ENCODE peak calls at places on chromosomes 16 and 17, in five cellular contexts. One of them, this sample, is unnamed.
A peak's percentile ranks its signal among the peaks of the same experiment; 100 is the strongest.

GRCh38 chr16:66976746-66977145 is 11.6 kb upstream of the CES4A start:
- DNase-seq in OCI-LY7: no peak
- DNase-seq in fibroblast of lung: peak; percentile 24
- DNase-seq in neural progenitor cell: peak; percentile 13
- DNase-seq in H9: no peak
- DNase-seq in this sample: no peak

GRCh38 chr17:6107791-6108190 is 37.6 kb downstream of the WSCD1 start:
- DNase-seq in H9: no peak
- DNase-seq in fibroblast of lung: no peak
- DNase-seq in OCI-LY7: no peak
- DNase-seq in neural progenitor cell: no peak
- DNase-seq in this sample: no peak

GRCh38 chr17:83127431-83128160 is 48.2 kb downstream of the METRNL start:
- DNase-seq in H9: peak; percentile 21
- DNase-seq in fibroblast of lung: no peak
- DNase-seq in neural progenitor cell: no peak
- DNase-seq in OCI-LY7: no peak
- DNase-seq in this sample: no peak

GRCh38 chr16:66099261-66099660 is 267.2 kb upstream of the CDH5 start:
- DNase-seq in H9: no peak
- DNase-seq in OCI-LY7: no peak
- DNase-seq in neural progenitor cell: no peak
- DNase-seq in fibroblast of lung: no peak
- DNase-seq in this sample: no peak

GRCh38 chr17:17208013-17208412 is 1.9 kb upstream of the PLD6 start:
- DNase-seq in neural progenitor cell: no peak
- DNase-seq in fibroblast of lung: no peak
- DNase-seq in H9: no peak
- DNase-seq in OCI-LY7: no peak
- DNase-seq in this sample: no peak

GRCh38 chr16:86222965-86223551 is 287.3 kb upstream of the FOXF1 start:
- DNase-seq in OCI-LY7: no peak
- DNase-seq in neural progenitor cell: no peak
- DNase-seq in H9: no peak
- DNase-seq in fibroblast of lung: peak; percentile 99
- DNase-seq in this sample: peak; percentile 72

GRCh38 chr17:8991514-8992285 is 26.2 kb upstream of the PIK3R5 start:
- DNase-seq in neural progenitor cell: peak; percentile 89
- DNase-seq in OCI-LY7: peak; percentile 63
- DNase-seq in H9: peak; percentile 84
- DNase-seq in fibroblast of lung: peak; percentile 63
- DNase-seq in this sample: peak; percentile 63

GRCh38 chr16:81440888-81441663 is 3.5 kb upstream of the CMIP start:
- DNase-seq in H9: no peak
- DNase-seq in neural progenitor cell: no peak
- DNase-seq in fibroblast of lung: no peak
- DNase-seq in OCI-LY7: no peak
- DNase-seq in this sample: no peak

GRCh38 chr17:77634710-77635109 is 323.8 kb upstream of the TNRC6C start:
- DNase-seq in fibroblast of lung: no peak
- DNase-seq in neural progenitor cell: peak; percentile 33
- DNase-seq in H9: peak; percentile 25
- DNase-seq in OCI-LY7: peak; percentile 20
- DNase-seq in this sample: no peak

GRCh38 chr17:76811028-76811427 is 57.2 kb upstream of the MGAT5B start:
- DNase-seq in fibroblast of lung: no peak
- DNase-seq in OCI-LY7: no peak
- DNase-seq in H9: no peak
- DNase-seq in neural progenitor cell: no peak
- DNase-seq in this sample: no peak

DNA sequence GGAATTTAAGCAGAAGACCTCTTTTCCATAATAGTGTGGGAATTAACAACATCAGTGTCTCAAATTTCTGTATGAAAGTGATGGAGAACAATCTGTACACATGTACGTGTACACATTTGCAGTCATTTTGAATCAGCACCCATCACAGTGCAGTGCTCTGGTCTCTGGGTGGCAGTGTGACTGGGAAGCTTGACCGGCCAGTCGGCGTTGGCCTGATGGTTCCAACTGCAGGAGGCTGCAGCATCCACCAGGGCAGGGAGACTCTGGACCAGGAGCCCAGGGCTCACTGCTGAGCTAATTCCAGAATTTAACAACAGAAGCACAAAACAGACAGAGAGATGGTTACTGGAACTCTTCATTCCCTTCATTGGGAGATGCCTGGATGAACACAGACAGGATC is 17.9 kb downstream of the ZC3H18 start:
- DNase-seq in H9: no peak
- DNase-seq in fibroblast of lung: no peak
- DNase-seq in neural progenitor cell: no peak
- DNase-seq in OCI-LY7: no peak
- DNase-seq in this sample: no peak
- TF ChIP-seq CTCF in H9: no peak
- TF ChIP-seq CTCF in fibroblast of lung: no peak
- TF ChIP-seq CTCF in neural progenitor cell: no peak
- TF ChIP-seq CTCF in OCI-LY7: no peak
- TF ChIP-seq CTCF in this sample: no peak

GRCh38 chr17:64496348-64496785 is 487 bp downstream of the POLG2 start:
- DNase-seq in H9: no peak
- DNase-seq in OCI-LY7: peak; percentile 13
- DNase-seq in neural progenitor cell: no peak
- DNase-seq in fibroblast of lung: no peak
- DNase-seq in this sample: peak; percentile 25
- H3K79me2 ChIP-seq in H9: peaks cover 6% of the 10 kb centered on the region
- H3K79me2 ChIP-seq in OCI-LY7: peaks cover 78% of the 10 kb centered on the region
- H3K79me2 ChIP-seq in neural progenitor cell: peaks cover 60% of the 10 kb centered on the region
- H3K79me2 ChIP-seq in fibroblast of lung: peaks cover 29% of the 10 kb centered on the region
- H3K79me2 ChIP-seq in this sample: peaks cover 53% of the 10 kb centered on the region

GRCh38 chr16:75263291-75263962 is 12.0 kb upstream of the BCAR1 start:
- DNase-seq in OCI-LY7: no peak
- DNase-seq in H9: peak; percentile 27
- DNase-seq in fibroblast of lung: no peak
- DNase-seq in neural progenitor cell: no peak
- DNase-seq in this sample: no peak

GRCh38 chr16:75264999-75265910 is 13.8 kb upstream of the BCAR1 start:
- DNase-seq in neural progenitor cell: no peak
- DNase-seq in H9: no peak
- DNase-seq in fibroblast of lung: no peak
- DNase-seq in OCI-LY7: no peak
- DNase-seq in this sample: no peak

GRCh38 chr16:75262800-75263127 is 11.3 kb upstream of the BCAR1 start:
- DNase-seq in neural progenitor cell: no peak
- DNase-seq in fibroblast of lung: no peak
- DNase-seq in H9: no peak
- DNase-seq in OCI-LY7: no peak
- DNase-seq in this sample: no peak

GRCh38 chr16:75264531-75264998 is 13.1 kb upstream of the BCAR1 start:
- DNase-seq in neural progenitor cell: no peak
- DNase-seq in H9: no peak
- DNase-seq in OCI-LY7: no peak
- DNase-seq in fibroblast of lung: peak; percentile 52
- DNase-seq in this sample: no peak

DNA sequence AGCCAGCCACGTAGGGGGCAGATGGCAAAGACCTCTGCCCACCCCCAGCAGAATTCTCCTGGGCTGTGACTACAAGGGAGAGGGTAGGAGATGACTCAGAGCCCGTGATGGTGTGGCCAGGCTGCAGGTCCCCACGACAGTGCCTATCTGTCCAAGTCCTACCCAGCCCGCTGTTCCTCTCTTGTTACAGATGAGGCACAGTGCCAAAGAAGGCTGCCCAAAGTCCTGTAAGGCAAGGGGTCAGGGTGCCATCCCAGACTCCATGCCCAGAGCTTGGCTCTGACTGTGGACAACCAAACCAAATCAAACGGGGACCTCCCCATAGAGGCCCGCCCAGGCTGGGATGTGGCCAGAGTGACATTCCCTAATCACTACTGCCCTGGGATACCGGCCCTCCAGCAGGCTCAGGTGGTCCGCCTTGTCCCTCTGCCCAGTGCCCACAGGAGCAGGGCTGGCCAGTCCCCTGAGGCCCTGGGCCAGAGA is 12.6 kb upstream of the BCAR1 start:
- DNase-seq in H9: no peak
- DNase-seq in fibroblast of lung: no peak
- DNase-seq in neural progenitor cell: no peak
- DNase-seq in OCI-LY7: no peak
- DNase-seq in this sample: peak; percentile 51
- H4K20me1 ChIP-seq in H9: peaks cover 6% of the 10 kb centered on the region
- H4K20me1 ChIP-seq in fibroblast of lung: peaks cover 4% of the 10 kb centered on the region
- H4K20me1 ChIP-seq in neural progenitor cell: peaks cover 64% of the 10 kb centered on the region
- H4K20me1 ChIP-seq in OCI-LY7: no peaks in the 10 kb centered on the region
- H4K20me1 ChIP-seq in this sample: peaks cover 6% of the 10 kb centered on the region

DNA sequence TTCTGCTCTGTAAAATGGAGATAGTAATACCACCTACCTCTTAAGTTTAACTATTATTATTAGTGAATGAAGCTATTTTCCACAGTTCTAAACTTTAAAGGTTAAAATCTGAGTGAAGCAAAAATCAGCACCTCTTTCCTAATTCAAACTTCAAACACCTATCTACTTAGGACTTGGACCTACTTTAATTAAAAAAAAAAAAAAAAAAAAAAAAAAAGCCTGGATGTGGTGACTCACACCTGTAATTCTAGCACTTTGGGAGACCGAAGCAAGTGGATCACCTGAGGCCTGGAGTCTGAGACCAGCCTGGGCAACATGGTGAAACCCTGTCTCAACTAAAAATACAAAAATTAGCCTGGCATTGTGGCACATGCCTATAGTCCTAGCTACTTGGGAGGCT is 5.0 kb upstream of the KANSL1 start:
- DNase-seq in H9: no peak
- DNase-seq in neural progenitor cell: no peak
- DNase-seq in OCI-LY7: no peak
- DNase-seq in fibroblast of lung: no peak
- DNase-seq in this sample: no peak
- TF ChIP-seq CTCF in H9: no peak
- TF ChIP-seq CTCF in neural progenitor cell: no peak
- TF ChIP-seq CTCF in OCI-LY7: no peak
- TF ChIP-seq CTCF in fibroblast of lung: no peak
- TF ChIP-seq CTCF in this sample: no peak

This sample was measured in PC-3.